ENCODE peak calls at places on chromosome 11, in seven cellular contexts. One of them, this sample, is unnamed.

GRCh38 chr11:77136074-77136473 is 8.0 kb downstream of the MYO7A start:
- DNase-seq in esophagus squamous epithelium: no peak
- DNase-seq in dorsolateral prefrontal cortex: no peak
- DNase-seq in A549: no peak
- DNase-seq in pancreas: no peak
- DNase-seq in lung: no peak
- DNase-seq in PC-3: peak
- DNase-seq in this sample: no peak

GRCh38 chr11:72239296-72239848 is 4.6 kb downstream of the PHOX2A start:
- DNase-seq in A549: no peak
- DNase-seq in esophagus squamous epithelium: no peak
- DNase-seq in lung: peak
- DNase-seq in dorsolateral prefrontal cortex: no peak
- DNase-seq in PC-3: peak
- DNase-seq in pancreas: peak
- DNase-seq in this sample: peak

GRCh38 chr11:63375434-63375833 is 5.8 kb downstream of the SLC22A9 start:
- DNase-seq in PC-3: no peak
- DNase-seq in lung: no peak
- DNase-seq in esophagus squamous epithelium: no peak
- DNase-seq in dorsolateral prefrontal cortex: no peak
- DNase-seq in pancreas: no peak
- DNase-seq in A549: no peak
- DNase-seq in this sample: no peak

GRCh38 chr11:77064648-77065217 is 2.0 kb upstream of the CAPN5 start:
- DNase-seq in lung: no peak
- DNase-seq in esophagus squamous epithelium: no peak
- DNase-seq in dorsolateral prefrontal cortex: no peak
- DNase-seq in pancreas: no peak
- DNase-seq in A549: no peak
- DNase-seq in PC-3: no peak
- DNase-seq in this sample: no peak

GRCh38 chr11:17812286-17813187 is 78.0 kb downstream of the KCNC1 start:
- DNase-seq in pancreas: no peak
- DNase-seq in A549: no peak
- DNase-seq in PC-3: peak
- DNase-seq in lung: no peak
- DNase-seq in dorsolateral prefrontal cortex: no peak
- DNase-seq in esophagus squamous epithelium: no peak
- DNase-seq in this sample: peak

GRCh38 chr11:30535818-30536217 is 50.3 kb downstream of the MPPED2 start:
- DNase-seq in esophagus squamous epithelium: no peak
- DNase-seq in dorsolateral prefrontal cortex: no peak
- DNase-seq in pancreas: no peak
- DNase-seq in PC-3: no peak
- DNase-seq in A549: no peak
- DNase-seq in lung: no peak
- DNase-seq in this sample: no peak

GRCh38 chr11:72072348-72072747 is 8.0 kb downstream of the NUMA1 start:
- DNase-seq in esophagus squamous epithelium: no peak
- DNase-seq in A549: no peak
- DNase-seq in pancreas: no peak
- DNase-seq in lung: no peak
- DNase-seq in dorsolateral prefrontal cortex: no peak
- DNase-seq in PC-3: peak
- DNase-seq in this sample: no peak

GRCh38 chr11:50220651-50221050 is 188.0 kb downstream of the OR4C45 start:
- DNase-seq in PC-3: no peak
- DNase-seq in lung: no peak
- DNase-seq in esophagus squamous epithelium: no peak
- DNase-seq in dorsolateral prefrontal cortex: no peak
- DNase-seq in A549: no peak
- DNase-seq in pancreas: no peak
- DNase-seq in this sample: no peak

GRCh38 chr11:123139206-123139605 is 55.8 kb downstream of the CLMP start:
- DNase-seq in pancreas: no peak
- DNase-seq in esophagus squamous epithelium: no peak
- DNase-seq in lung: no peak
- DNase-seq in A549: no peak
- DNase-seq in dorsolateral prefrontal cortex: no peak
- DNase-seq in PC-3: no peak
- DNase-seq in this sample: no peak

GRCh38 chr11:123132881-123133280 is 62.2 kb downstream of the CLMP start:
- DNase-seq in dorsolateral prefrontal cortex: no peak
- DNase-seq in esophagus squamous epithelium: no peak
- DNase-seq in A549: no peak
- DNase-seq in pancreas: no peak
- DNase-seq in PC-3: no peak
- DNase-seq in lung: no peak
- DNase-seq in this sample: no peak

GRCh38 chr11:123143476-123143875 is 51.6 kb downstream of the CLMP start:
- DNase-seq in lung: no peak
- DNase-seq in pancreas: no peak
- DNase-seq in A549: no peak
- DNase-seq in esophagus squamous epithelium: no peak
- DNase-seq in dorsolateral prefrontal cortex: no peak
- DNase-seq in PC-3: no peak
- DNase-seq in this sample: no peak

GRCh38 chr11:123135863-123136446 is 59.1 kb downstream of the CLMP start:
- DNase-seq in pancreas: no peak
- DNase-seq in PC-3: no peak
- DNase-seq in lung: no peak
- DNase-seq in A549: no peak
- DNase-seq in esophagus squamous epithelium: no peak
- DNase-seq in dorsolateral prefrontal cortex: no peak
- DNase-seq in this sample: no peak

DNA sequence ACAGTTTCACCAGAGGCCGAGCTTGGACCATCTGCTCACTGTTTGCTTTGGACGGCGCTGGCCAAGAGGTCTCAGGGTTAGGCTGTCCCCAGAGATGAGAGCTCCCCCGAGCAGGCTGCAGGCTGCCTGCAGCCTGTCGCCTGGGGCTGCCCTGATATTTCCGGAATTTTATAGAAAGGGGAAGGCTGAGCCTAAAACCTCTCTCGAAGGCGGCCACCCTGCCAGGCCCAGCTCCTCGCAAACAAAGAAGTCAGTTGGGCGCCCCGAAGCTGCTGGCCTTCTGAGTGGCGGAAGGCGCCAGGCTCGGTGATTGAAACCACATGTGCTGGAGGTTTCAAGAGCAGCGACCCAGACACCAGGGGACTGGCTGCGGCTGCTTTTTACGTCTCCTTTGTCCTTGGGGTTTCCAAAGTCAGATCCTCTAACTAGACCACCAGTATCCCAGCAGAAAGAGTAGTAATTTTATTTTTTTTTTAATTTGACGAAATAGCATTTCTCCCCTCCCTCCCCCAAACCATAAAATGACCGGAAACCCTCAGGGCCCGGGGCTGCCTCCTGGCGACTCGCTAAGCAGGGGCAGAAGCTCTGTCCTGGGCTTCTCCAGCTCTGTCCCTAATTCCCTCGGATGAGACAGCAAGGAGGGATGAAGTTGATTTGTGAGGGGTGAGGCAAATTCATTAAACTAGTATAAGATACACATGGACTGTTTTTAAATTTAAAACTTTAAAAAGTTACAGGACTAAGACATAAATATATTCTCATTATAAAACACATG is 57.4 kb downstream of the CLMP start:
- DNase-seq in lung: peak
- DNase-seq in esophagus squamous epithelium: no peak
- DNase-seq in PC-3: no peak
- DNase-seq in pancreas: peak
- DNase-seq in dorsolateral prefrontal cortex: no peak
- DNase-seq in A549: no peak
- DNase-seq in this sample: peak
- TF ChIP-seq CTCF in lung: no peak
- TF ChIP-seq CTCF in esophagus squamous epithelium: no peak
- TF ChIP-seq CTCF in PC-3: no peak
- TF ChIP-seq CTCF in pancreas: no peak
- TF ChIP-seq CTCF in dorsolateral prefrontal cortex: no peak
- TF ChIP-seq CTCF in A549: no peak
- TF ChIP-seq CTCF in this sample: no peak

GRCh38 chr11:10293423-10294288 is at the start of gene SBF2:
- DNase-seq in pancreas: peak
- DNase-seq in lung: peak
- DNase-seq in A549: peak
- DNase-seq in dorsolateral prefrontal cortex: peak
- DNase-seq in esophagus squamous epithelium: peak
- DNase-seq in PC-3: peak
- DNase-seq in this sample: peak

GRCh38 chr11:10294289-10294953 is 402 bp upstream of the SBF2 start:
- DNase-seq in pancreas: peak
- DNase-seq in dorsolateral prefrontal cortex: peak
- DNase-seq in esophagus squamous epithelium: no peak
- DNase-seq in PC-3: peak
- DNase-seq in lung: no peak
- DNase-seq in A549: peak
- DNase-seq in this sample: peak

GRCh38 chr11:10298342-10298741 is 4.3 kb upstream of the SBF2 start:
- DNase-seq in esophagus squamous epithelium: no peak
- DNase-seq in lung: no peak
- DNase-seq in A549: no peak
- DNase-seq in dorsolateral prefrontal cortex: no peak
- DNase-seq in PC-3: peak
- DNase-seq in pancreas: no peak
- DNase-seq in this sample: no peak

GRCh38 chr11:10289765-10290420 is 4.1 kb downstream of the SBF2 start:
- DNase-seq in pancreas: no peak
- DNase-seq in dorsolateral prefrontal cortex: no peak
- DNase-seq in A549: no peak
- DNase-seq in PC-3: no peak
- DNase-seq in esophagus squamous epithelium: no peak
- DNase-seq in lung: no peak
- DNase-seq in this sample: no peak

GRCh38 chr11:10295056-10295901 is 1.3 kb upstream of the SBF2 start:
- DNase-seq in dorsolateral prefrontal cortex: no peak
- DNase-seq in lung: no peak
- DNase-seq in PC-3: no peak
- DNase-seq in pancreas: no peak
- DNase-seq in esophagus squamous epithelium: no peak
- DNase-seq in A549: no peak
- DNase-seq in this sample: peak
- H3K27ac ChIP-seq in dorsolateral prefrontal cortex: peak
- H3K27ac ChIP-seq in lung: peak
- H3K27ac ChIP-seq in PC-3: no peak
- H3K27ac ChIP-seq in pancreas: no peak
- H3K27ac ChIP-seq in esophagus squamous epithelium: peak
- H3K27ac ChIP-seq in A549: peak
- H3K27ac ChIP-seq in this sample: peak

DNA sequence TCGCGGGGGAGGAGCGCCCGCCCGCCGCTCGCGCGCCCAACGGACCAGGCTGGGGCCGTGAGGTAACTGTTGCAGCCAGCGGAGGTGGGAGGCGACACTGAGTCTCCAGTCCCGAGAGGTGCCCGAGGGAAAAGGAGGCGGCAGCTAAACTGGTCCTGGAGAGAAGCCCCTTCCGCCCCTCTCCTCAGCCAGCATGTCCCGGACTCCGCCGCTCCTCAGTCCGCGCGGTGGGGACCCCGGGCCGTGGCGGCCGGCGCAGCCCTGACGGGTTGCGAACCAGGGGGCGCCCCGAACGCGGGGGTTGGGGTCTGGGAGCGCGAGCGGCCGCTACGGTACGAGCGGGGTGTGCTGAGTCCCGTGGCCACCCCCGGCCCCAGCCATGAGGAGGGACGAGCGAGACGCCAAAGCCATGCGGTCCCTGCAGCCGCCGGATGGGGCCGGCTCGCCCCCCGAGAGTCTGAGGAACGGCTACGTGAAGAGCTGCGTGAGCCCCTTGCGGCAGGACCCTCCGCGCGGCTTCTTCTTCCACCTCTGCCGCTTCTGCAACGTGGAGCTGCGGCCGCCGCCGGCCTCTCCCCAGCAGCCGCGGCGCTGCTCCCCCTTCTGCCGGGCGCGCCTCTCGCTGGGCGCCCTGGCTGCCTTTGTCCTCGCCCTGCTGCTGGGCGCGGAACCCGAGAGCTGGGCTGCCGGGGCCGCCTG is at the start of gene PDE3B:
- DNase-seq in PC-3: peak
- DNase-seq in A549: peak
- DNase-seq in esophagus squamous epithelium: no peak
- DNase-seq in dorsolateral prefrontal cortex: peak
- DNase-seq in pancreas: peak
- DNase-seq in lung: peak
- DNase-seq in this sample: peak
- TF ChIP-seq CTCF in PC-3: no peak
- TF ChIP-seq CTCF in A549: peak
- TF ChIP-seq CTCF in esophagus squamous epithelium: no peak
- TF ChIP-seq CTCF in dorsolateral prefrontal cortex: no peak
- TF ChIP-seq CTCF in pancreas: no peak
- TF ChIP-seq CTCF in lung: no peak
- TF ChIP-seq CTCF in this sample: no peak

GRCh38 chr11:1510928-1511327 is 24.3 kb upstream of the MOB2 start:
- DNase-seq in A549: no peak
- DNase-seq in lung: no peak
- DNase-seq in esophagus squamous epithelium: no peak
- DNase-seq in PC-3: no peak
- DNase-seq in pancreas: no peak
- DNase-seq in dorsolateral prefrontal cortex: no peak
- DNase-seq in this sample: no peak

GRCh38 chr11:1514349-1515061 is 27.9 kb upstream of the MOB2 start:
- DNase-seq in pancreas: no peak
- DNase-seq in esophagus squamous epithelium: no peak
- DNase-seq in lung: no peak
- DNase-seq in dorsolateral prefrontal cortex: peak
- DNase-seq in A549: no peak
- DNase-seq in PC-3: no peak
- DNase-seq in this sample: no peak

GRCh38 chr11:1515082-1516060 is 28.8 kb upstream of the MOB2 start:
- DNase-seq in dorsolateral prefrontal cortex: peak
- DNase-seq in lung: peak
- DNase-seq in PC-3: peak
- DNase-seq in A549: peak
- DNase-seq in esophagus squamous epithelium: no peak
- DNase-seq in pancreas: peak
- DNase-seq in this sample: peak

GRCh38 chr11:1511937-1512496 is 25.4 kb upstream of the MOB2 start:
- DNase-seq in pancreas: no peak
- DNase-seq in PC-3: no peak
- DNase-seq in esophagus squamous epithelium: no peak
- DNase-seq in A549: no peak
- DNase-seq in lung: no peak
- DNase-seq in dorsolateral prefrontal cortex: no peak
- DNase-seq in this sample: no peak

DNA sequence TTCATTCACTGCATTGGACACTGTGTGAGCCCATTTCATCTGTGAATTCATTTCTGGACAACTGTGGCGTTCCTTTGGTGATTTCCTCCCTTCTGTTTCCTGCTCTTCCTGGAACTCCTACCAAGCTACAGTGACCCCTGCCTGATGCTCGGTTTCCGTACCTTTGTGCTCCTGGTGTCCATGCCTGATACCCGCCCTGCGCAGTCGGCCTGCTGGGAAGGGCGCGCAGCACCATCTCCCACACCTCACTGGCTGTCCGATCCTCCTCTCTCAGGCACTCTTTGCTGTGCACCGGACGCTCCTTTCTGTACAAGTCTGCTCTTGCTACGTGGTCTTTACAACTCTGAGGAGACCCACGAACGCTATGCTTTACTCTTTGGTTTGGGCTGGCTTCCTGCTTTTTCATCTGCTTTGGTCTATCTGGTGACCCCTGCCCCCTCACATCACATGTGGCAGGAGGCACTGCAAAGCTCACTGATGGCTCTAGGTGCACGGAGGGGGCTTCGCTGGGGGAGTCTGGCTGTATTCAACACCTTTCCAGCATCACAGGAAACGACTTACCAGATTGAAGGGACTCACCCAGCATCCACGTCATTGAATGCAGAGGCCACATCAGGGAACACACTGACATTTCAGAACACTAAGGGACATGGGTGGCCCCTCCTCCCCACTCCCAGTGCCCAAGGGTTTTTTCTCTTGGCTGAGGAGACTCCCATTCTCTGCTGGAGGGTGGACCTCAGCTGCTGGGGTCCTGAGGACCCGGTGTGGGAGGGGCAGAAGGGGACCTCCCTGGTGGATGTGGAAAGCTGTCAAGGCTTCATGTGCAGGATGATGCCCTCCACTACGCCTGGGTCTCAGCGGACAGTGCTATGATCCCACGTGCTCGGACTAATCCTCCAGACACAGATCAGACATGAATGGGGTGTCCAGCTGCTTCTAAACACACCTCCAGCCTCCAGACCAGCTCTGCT is 27.0 kb upstream of the MOB2 start:
- DNase-seq in lung: no peak
- DNase-seq in dorsolateral prefrontal cortex: no peak
- DNase-seq in PC-3: no peak
- DNase-seq in A549: no peak
- DNase-seq in esophagus squamous epithelium: no peak
- DNase-seq in pancreas: no peak
- DNase-seq in this sample: no peak
- H3K27ac ChIP-seq in lung: no peak
- H3K27ac ChIP-seq in dorsolateral prefrontal cortex: no peak
- H3K27ac ChIP-seq in PC-3: no peak
- H3K27ac ChIP-seq in A549: no peak
- H3K27ac ChIP-seq in esophagus squamous epithelium: no peak
- H3K27ac ChIP-seq in pancreas: no peak
- H3K27ac ChIP-seq in this sample: no peak

This sample was measured in colonic mucosa.